ENCODE peak calls at places on chromosomes 6 and 20, in six cellular contexts. O is AG10803, U is mucosa of descending colon, Z is kidney epithelial cell, H is GM06990, X is esophagus muscularis mucosa. L is an unnamed sample.

GRCh38 chr6:157597461-157598312 is 216.7 kb downstream of the ZDHHC14 start:
- DNase-seq in X (no peak), Z (no peak), U (peak), H (peak), O (peak), L (no peak)

GRCh38 chr6:6439778-6440177 is 119.3 kb upstream of the F13A1 start:
- DNase-seq in H (no peak), O (no peak), Z (no peak), X (no peak), U (no peak), L (no peak)

GRCh38 chr20:63775096-63775978 is 35.8 kb downstream of the SLC2A4RG start:
- DNase-seq in O (peak), H (no peak), U (no peak), X (no peak), Z (no peak), L (no peak)

GRCh38 chr20:10665791-10666190 is 8.0 kb downstream of the JAG1 start:
- DNase-seq in O (peak), U (no peak), X (no peak), H (no peak), Z (no peak), L (peak)

GRCh38 chr20:39282619-39283092 is 320.5 kb downstream of the DHX35 start:
- DNase-seq in Z (no peak), H (no peak), O (no peak), U (no peak), X (no peak), L (no peak)

GRCh38 chr6:105835373-105835772 is 250.8 kb upstream of the PRDM1 start:
- DNase-seq in X (peak), O (peak), U (no peak), Z (no peak), H (no peak), L (no peak)

GRCh38 chr20:62507323-62507722 is 31.5 kb upstream of the GATA5 start:
- DNase-seq in O (no peak), H (no peak), X (no peak), U (no peak), Z (no peak), L (no peak)

GRCh38 chr6:108524528-108525218 is 36.0 kb upstream of the FOXO3 start:
- DNase-seq in U (no peak), X (no peak), H (no peak), Z (no peak), O (no peak), L (no peak)

GRCh38 chr6:158564243-158565121 is 4.6 kb downstream of the TMEM181 start:
- DNase-seq in Z (no peak), U (no peak), H (no peak), O (no peak), X (no peak), L (peak)

GRCh38 chr6:31620586-31621319 is at the start of gene PRRC2A:
- DNase-seq in U (peak), Z (no peak), O (no peak), X (peak), H (no peak), L (peak)

GRCh38 chr6:3752538-3753227 is 1.2 kb upstream of the PXDC1 start:
- DNase-seq in Z (no peak), H (no peak), O (no peak), X (no peak), U (no peak), L (no peak)

GRCh38 chr6:99241905-99242534 is 107.5 kb downstream of the FAXC start:
- DNase-seq in U (no peak), Z (peak), O (peak), X (no peak), H (no peak), L (no peak)

GRCh38 chr20:44211177-44212039 is 837 bp upstream of the OSER1 start:
- DNase-seq in O (peak), Z (no peak), U (no peak), X (no peak), H (no peak), L (no peak)

GRCh38 chr20:4956200-4956810 is 45.0 kb downstream of the SLC23A2 start:
- DNase-seq in U (no peak), O (peak), H (no peak), X (no peak), Z (no peak), L (no peak)

GRCh38 chr6:56864171-56864616 is 90.7 kb upstream of the BEND6 start:
- DNase-seq in O (no peak), X (no peak), Z (no peak), U (no peak), H (no peak), L (no peak)
- H3K4me3 ChIP-seq in O (no peak), X (no peak), Z (no peak), U (no peak), H (no peak), L (no peak)

GRCh38 chr6:79427721-79428120 is 109.5 kb downstream of the LCA5 start:
- DNase-seq in O (no peak), X (no peak), Z (no peak), H (no peak), U (no peak), L (no peak)

GRCh38 chr6:79426625-79427278 is 110.5 kb downstream of the LCA5 start:
- DNase-seq in U (no peak), X (no peak), Z (no peak), H (no peak), O (no peak), L (no peak)

GRCh38 chr6:79430913-79431312 is 106.3 kb downstream of the LCA5 start:
- DNase-seq in X (no peak), O (no peak), U (no peak), Z (no peak), H (no peak), L (no peak)

GRCh38 chr6:79432726-79433125 is 104.5 kb downstream of the LCA5 start:
- DNase-seq in X (no peak), H (no peak), U (no peak), O (no peak), Z (no peak), L (no peak)

DNA sequence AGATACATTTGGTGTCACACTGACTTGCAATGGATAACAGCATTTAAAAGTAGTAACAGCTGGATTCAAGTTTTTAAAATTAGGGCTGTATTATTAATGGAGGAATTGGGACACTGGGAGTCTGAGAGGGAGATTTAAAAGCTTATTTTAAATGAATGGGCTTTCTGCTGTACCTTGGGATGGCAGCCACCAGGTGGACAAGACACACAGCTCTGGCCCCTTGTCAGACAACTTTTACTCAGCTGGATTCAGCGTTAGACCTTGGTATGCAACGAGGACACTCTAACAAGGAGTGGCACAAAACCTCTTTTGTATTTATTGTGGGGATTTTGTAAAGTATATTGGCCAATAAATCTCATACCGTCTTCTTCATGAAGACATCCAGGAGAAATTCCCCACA is 105.8 kb downstream of the LCA5 start:
- DNase-seq in Z (no peak), X (no peak), H (no peak), U (no peak), O (no peak), L (no peak)
- TF ChIP-seq CTCF in Z (peak), X (no peak), H (peak), U (no peak), O (peak), L (no peak)

GRCh38 chr6:4965506-4966389 is 38.1 kb downstream of the RPP40 start:
- DNase-seq in H (no peak), O (no peak), U (no peak), Z (no peak), X (peak), L (no peak)

GRCh38 chr6:4964675-4965336 is 39.0 kb downstream of the RPP40 start:
- DNase-seq in U (no peak), Z (no peak), X (no peak), H (no peak), O (no peak), L (peak)

GRCh38 chr6:4961322-4962168 is 42.3 kb downstream of the RPP40 start:
- DNase-seq in U (no peak), O (peak), H (no peak), X (no peak), Z (no peak), L (no peak)

GRCh38 chr6:4958624-4959023 is 45.2 kb downstream of the RPP40 start:
- DNase-seq in U (no peak), H (no peak), X (no peak), O (no peak), Z (no peak), L (no peak)

GRCh38 chr6:4962905-4963304 is 40.9 kb downstream of the RPP40 start:
- DNase-seq in U (no peak), H (no peak), X (no peak), Z (no peak), O (peak), L (no peak)
- H3K4me3 ChIP-seq in U (no peak), H (no peak), X (no peak), Z (no peak), O (no peak), L (no peak)

GRCh38 chr6:26197736-26198625 is 110.8 kb downstream of the HFE start:
- DNase-seq in O (no peak), H (peak), Z (no peak), X (no peak), U (peak), L (no peak)
- TF ChIP-seq CTCF in O (no peak), H (no peak), Z (peak), X (no peak), U (no peak), L (no peak)

GRCh38 chr6:167894965-167895364 is 68.3 kb downstream of the AFDN start:
- DNase-seq in U (no peak), H (no peak), O (no peak), X (no peak), Z (no peak), L (no peak)

GRCh38 chr6:167892835-167893234 is 66.1 kb downstream of the AFDN start:
- DNase-seq in Z (no peak), O (no peak), X (no peak), H (no peak), U (no peak), L (no peak)

GRCh38 chr6:167888098-167888497 is 61.4 kb downstream of the AFDN start:
- DNase-seq in Z (no peak), O (no peak), H (no peak), X (no peak), U (no peak), L (no peak)

GRCh38 chr6:167896648-167897047 is 69.9 kb downstream of the AFDN start:
- DNase-seq in H (no peak), Z (no peak), U (no peak), O (no peak), X (no peak), L (no peak)

GRCh38 chr6:167893416-167893815 is 66.7 kb downstream of the AFDN start:
- DNase-seq in O (peak), U (no peak), Z (peak), H (no peak), X (no peak), L (no peak)
- H3K4me3 ChIP-seq in O (no peak), U (no peak), Z (no peak), H (no peak), X (no peak), L (no peak)

L was measured in coronary artery.